ENCODE peak calls at places on chromosomes 1 and 21, in five cellular contexts. One of them, this sample, is unnamed. For H3K27me3, H3K36me3 and H3K9me3, the result is how much of the 10 kb centered on the place peaks cover.

GRCh38 chr21:36396314-36396713 is 11.1 kb downstream of the CHAF1B start:
- DNase-seq in A673: no peak
- DNase-seq in aorta: no peak
- DNase-seq in CD8-positive, alpha-beta T cell: no peak
- DNase-seq in left ventricle myocardium inferior: no peak
- DNase-seq in this sample: peak

GRCh38 chr1:208791458-208791857 is 547.3 kb upstream of the PLXNA2 start:
- DNase-seq in A673: no peak
- DNase-seq in aorta: no peak
- DNase-seq in left ventricle myocardium inferior: no peak
- DNase-seq in CD8-positive, alpha-beta T cell: no peak
- DNase-seq in this sample: no peak

GRCh38 chr1:23394176-23394575 is 24.5 kb upstream of the ZNF436 start:
- DNase-seq in A673: no peak
- DNase-seq in CD8-positive, alpha-beta T cell: no peak
- DNase-seq in aorta: no peak
- DNase-seq in left ventricle myocardium inferior: no peak
- DNase-seq in this sample: no peak

GRCh38 chr1:75100481-75101092 is 33.6 kb upstream of the LHX8 start:
- DNase-seq in left ventricle myocardium inferior: no peak
- DNase-seq in aorta: no peak
- DNase-seq in A673: no peak
- DNase-seq in CD8-positive, alpha-beta T cell: no peak
- DNase-seq in this sample: no peak

GRCh38 chr1:107152332-107152731 is 11.5 kb downstream of the NTNG1 start:
- DNase-seq in CD8-positive, alpha-beta T cell: no peak
- DNase-seq in A673: no peak
- DNase-seq in left ventricle myocardium inferior: no peak
- DNase-seq in aorta: no peak
- DNase-seq in this sample: no peak

GRCh38 chr1:247281001-247281574 is 25.2 kb downstream of the VN1R5 start:
- DNase-seq in A673: no peak
- DNase-seq in CD8-positive, alpha-beta T cell: no peak
- DNase-seq in left ventricle myocardium inferior: no peak
- DNase-seq in aorta: no peak
- DNase-seq in this sample: no peak

GRCh38 chr1:99496067-99496466 is 149.8 kb upstream of the PALMD start:
- DNase-seq in aorta: no peak
- DNase-seq in A673: no peak
- DNase-seq in CD8-positive, alpha-beta T cell: no peak
- DNase-seq in left ventricle myocardium inferior: no peak
- DNase-seq in this sample: no peak

GRCh38 chr1:197675475-197676324 is 99.6 kb downstream of the DENND1B start:
- DNase-seq in A673: peak
- DNase-seq in CD8-positive, alpha-beta T cell: no peak
- DNase-seq in aorta: no peak
- DNase-seq in left ventricle myocardium inferior: no peak
- DNase-seq in this sample: peak

GRCh38 chr1:154745750-154746425 is 124.2 kb downstream of the KCNN3 start:
- DNase-seq in aorta: peak
- DNase-seq in A673: no peak
- DNase-seq in CD8-positive, alpha-beta T cell: no peak
- DNase-seq in left ventricle myocardium inferior: no peak
- DNase-seq in this sample: no peak

GRCh38 chr1:171654705-171655214 is 2.3 kb upstream of the MYOC start:
- DNase-seq in CD8-positive, alpha-beta T cell: no peak
- DNase-seq in left ventricle myocardium inferior: no peak
- DNase-seq in A673: no peak
- DNase-seq in aorta: no peak
- DNase-seq in this sample: no peak

GRCh38 chr21:45644041-45644906 is 749 bp downstream of the PCBP3 start:
- DNase-seq in A673: no peak
- DNase-seq in CD8-positive, alpha-beta T cell: no peak
- DNase-seq in left ventricle myocardium inferior: no peak
- DNase-seq in aorta: no peak
- DNase-seq in this sample: no peak

GRCh38 chr1:224666911-224667310 is 50.8 kb downstream of the CNIH3 start:
- DNase-seq in left ventricle myocardium inferior: no peak
- DNase-seq in CD8-positive, alpha-beta T cell: no peak
- DNase-seq in aorta: no peak
- DNase-seq in A673: peak
- DNase-seq in this sample: no peak

GRCh38 chr1:213163278-213163711 is 112.3 kb downstream of the RPS6KC1 start:
- DNase-seq in left ventricle myocardium inferior: no peak
- DNase-seq in aorta: no peak
- DNase-seq in A673: peak
- DNase-seq in CD8-positive, alpha-beta T cell: no peak
- DNase-seq in this sample: no peak

GRCh38 chr1:50492142-50492541 is 68.9 kb upstream of the DMRTA2 start:
- DNase-seq in aorta: no peak
- DNase-seq in A673: no peak
- DNase-seq in CD8-positive, alpha-beta T cell: no peak
- DNase-seq in left ventricle myocardium inferior: no peak
- DNase-seq in this sample: no peak

GRCh38 chr1:43618521-43619313 is 31.2 kb upstream of the KDM4A start:
- DNase-seq in aorta: no peak
- DNase-seq in CD8-positive, alpha-beta T cell: no peak
- DNase-seq in A673: no peak
- DNase-seq in left ventricle myocardium inferior: no peak
- DNase-seq in this sample: no peak

GRCh38 chr21:42162831-42163510 is 56.0 kb upstream of the ABCG1 start:
- DNase-seq in left ventricle myocardium inferior: no peak
- DNase-seq in aorta: no peak
- DNase-seq in CD8-positive, alpha-beta T cell: peak
- DNase-seq in A673: peak
- DNase-seq in this sample: no peak

GRCh38 chr1:172356620-172357019 is 63.9 kb upstream of the C1orf105 start:
- DNase-seq in left ventricle myocardium inferior: no peak
- DNase-seq in A673: peak
- DNase-seq in aorta: no peak
- DNase-seq in CD8-positive, alpha-beta T cell: no peak
- DNase-seq in this sample: no peak

GRCh38 chr21:39047046-39047445 is 136.2 kb downstream of the PSMG1 start:
- DNase-seq in left ventricle myocardium inferior: no peak
- DNase-seq in CD8-positive, alpha-beta T cell: no peak
- DNase-seq in aorta: no peak
- DNase-seq in A673: no peak
- DNase-seq in this sample: no peak

GRCh38 chr1:184614667-184615066 is 140.0 kb downstream of the EDEM3 start:
- DNase-seq in aorta: no peak
- DNase-seq in CD8-positive, alpha-beta T cell: no peak
- DNase-seq in left ventricle myocardium inferior: no peak
- DNase-seq in A673: no peak
- DNase-seq in this sample: no peak

GRCh38 chr1:186304982-186305949 is 69.8 kb downstream of the TPR start:
- DNase-seq in CD8-positive, alpha-beta T cell: no peak
- DNase-seq in aorta: no peak
- DNase-seq in left ventricle myocardium inferior: no peak
- DNase-seq in A673: peak
- DNase-seq in this sample: no peak

GRCh38 chr1:244992833-244993232 is 128.5 kb upstream of the HNRNPU start:
- DNase-seq in aorta: no peak
- DNase-seq in A673: no peak
- DNase-seq in left ventricle myocardium inferior: no peak
- DNase-seq in CD8-positive, alpha-beta T cell: no peak
- DNase-seq in this sample: no peak

GRCh38 chr1:172717722-172718455 is 59.0 kb downstream of the FASLG start:
- DNase-seq in aorta: no peak
- DNase-seq in CD8-positive, alpha-beta T cell: no peak
- DNase-seq in left ventricle myocardium inferior: no peak
- DNase-seq in A673: no peak
- DNase-seq in this sample: no peak

GRCh38 chr1:245858022-245858421 is 649.1 kb downstream of the SMYD3 start:
- DNase-seq in A673: peak
- DNase-seq in left ventricle myocardium inferior: no peak
- DNase-seq in CD8-positive, alpha-beta T cell: no peak
- DNase-seq in aorta: no peak
- DNase-seq in this sample: peak

GRCh38 chr1:118143136-118143535 is 41.9 kb downstream of the SPAG17 start:
- DNase-seq in aorta: no peak
- DNase-seq in A673: no peak
- DNase-seq in left ventricle myocardium inferior: no peak
- DNase-seq in CD8-positive, alpha-beta T cell: no peak
- DNase-seq in this sample: no peak

GRCh38 chr21:26079376-26079775 is 91.2 kb downstream of the APP start:
- DNase-seq in aorta: no peak
- DNase-seq in CD8-positive, alpha-beta T cell: no peak
- DNase-seq in left ventricle myocardium inferior: no peak
- DNase-seq in A673: no peak
- DNase-seq in this sample: no peak

GRCh38 chr1:202122639-202123335 is at the start of gene GPR37L1:
- DNase-seq in A673: no peak
- DNase-seq in CD8-positive, alpha-beta T cell: no peak
- DNase-seq in left ventricle myocardium inferior: no peak
- DNase-seq in aorta: peak
- DNase-seq in this sample: peak

GRCh38 chr1:150056407-150056806 is 11.2 kb upstream of the VPS45 start:
- DNase-seq in aorta: no peak
- DNase-seq in CD8-positive, alpha-beta T cell: no peak
- DNase-seq in A673: no peak
- DNase-seq in left ventricle myocardium inferior: no peak
- DNase-seq in this sample: no peak

GRCh38 chr1:3072178-3072947 is 3.4 kb downstream of the PRDM16 start:
- DNase-seq in aorta: peak
- DNase-seq in left ventricle myocardium inferior: peak
- DNase-seq in A673: no peak
- DNase-seq in CD8-positive, alpha-beta T cell: no peak
- DNase-seq in this sample: no peak
- H3K27me3 ChIP-seq in aorta: under half
- H3K27me3 ChIP-seq in left ventricle myocardium inferior: half or more
- H3K27me3 ChIP-seq in A673: half or more
- H3K27me3 ChIP-seq in CD8-positive, alpha-beta T cell: under half
- H3K27me3 ChIP-seq in this sample: under half

GRCh38 chr1:179095924-179096323 is 14.1 kb downstream of the TOR3A start:
- DNase-seq in left ventricle myocardium inferior: no peak
- DNase-seq in CD8-positive, alpha-beta T cell: no peak
- DNase-seq in aorta: no peak
- DNase-seq in A673: no peak
- DNase-seq in this sample: no peak
- H3K36me3 ChIP-seq in left ventricle myocardium inferior: under half
- H3K36me3 ChIP-seq in CD8-positive, alpha-beta T cell: under half
- H3K36me3 ChIP-seq in aorta: under half
- H3K36me3 ChIP-seq in A673: under half
- H3K36me3 ChIP-seq in this sample: half or more

GRCh38 chr1:152411846-152412245 is 2.2 kb downstream of the CRNN start:
- DNase-seq in aorta: no peak
- DNase-seq in left ventricle myocardium inferior: no peak
- DNase-seq in A673: no peak
- DNase-seq in CD8-positive, alpha-beta T cell: no peak
- DNase-seq in this sample: no peak
- H3K9me3 ChIP-seq in aorta: under half
- H3K9me3 ChIP-seq in left ventricle myocardium inferior: under half
- H3K9me3 ChIP-seq in A673: under half
- H3K9me3 ChIP-seq in CD8-positive, alpha-beta T cell: under half
- H3K9me3 ChIP-seq in this sample: under half

DNA sequence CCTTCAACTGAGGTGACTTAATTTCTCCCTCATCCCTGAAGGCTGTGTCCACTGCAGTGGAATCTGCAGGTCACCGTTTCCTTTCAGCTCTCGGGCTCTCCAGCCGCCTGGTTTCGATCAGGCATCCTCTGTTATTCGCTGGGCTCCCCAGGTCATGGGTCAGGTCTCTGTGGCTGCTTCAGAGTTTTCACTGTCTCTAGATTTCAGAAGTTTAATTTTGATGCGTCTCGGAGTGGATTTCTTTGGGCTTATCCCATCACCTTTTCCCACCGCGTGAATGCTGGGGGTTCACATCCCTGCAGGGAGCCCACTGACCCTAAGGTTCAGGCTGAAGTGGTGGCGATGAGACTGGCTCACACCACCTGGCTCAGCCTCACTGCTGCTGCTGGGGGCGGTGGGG is 3.3 kb downstream of the ACTRT2 start:
- DNase-seq in CD8-positive, alpha-beta T cell: no peak
- DNase-seq in left ventricle myocardium inferior: no peak
- DNase-seq in A673: no peak
- DNase-seq in aorta: no peak
- DNase-seq in this sample: no peak
- H3K27me3 ChIP-seq in CD8-positive, alpha-beta T cell: under half
- H3K27me3 ChIP-seq in left ventricle myocardium inferior: under half
- H3K27me3 ChIP-seq in A673: under half
- H3K27me3 ChIP-seq in aorta: under half
- H3K27me3 ChIP-seq in this sample: under half